ENCODE peak calls at places on chromosomes 16 and 17, in nine cellular contexts. S is NCI-H69; I is stimulated activated CD4-positive, alpha-beta T cell treated with anti-CD3 and anti-CD28 coated beads, TNF-alpha, amount 100 ng/mL, for 1 hour; J is skeletal muscle cell; F is iPS DF 19.7; K is pancreas; Q is HEK293T; O is NCI-H1105; R is progenitor cell of endocrine pancreas. N is an unnamed sample.

GRCh38 chr17:76354747-76355310 is 1.1 kb upstream of the PRPSAP1 start:
- DNase-seq in S (no peak), I (no peak), J (no peak), F (no peak), K (no peak), Q (no peak), O (no peak), R (no peak), N (no peak)

GRCh38 chr17:81509048-81509686 is 3.4 kb downstream of the ACTG1 start:
- DNase-seq in S (peak; percentile 57), I (no peak), J (no peak), F (no peak), K (no peak), Q (no peak), O (no peak), R (no peak), N (no peak)

GRCh38 chr16:6105115-6105514 is 1007.5 kb upstream of the EEF2KMT start:
- DNase-seq in S (no peak), I (no peak), J (no peak), F (no peak), K (no peak), Q (no peak), O (no peak), R (no peak), N (no peak)

GRCh38 chr17:79695293-79696158 is 35.2 kb upstream of the ENPP7 start:
- DNase-seq in S (peak; percentile 41), I (no peak), J (peak; percentile 31), F (no peak), K (no peak), Q (no peak), O (no peak), R (no peak), N (no peak)

GRCh38 chr17:8436169-8436932 is 667 bp downstream of the NDEL1 start:
- DNase-seq in S (peak; percentile 59), I (peak; percentile 17), J (no peak), F (peak; percentile 7), K (peak; percentile 66), Q (peak; percentile 64), O (peak; percentile 47), R (peak; percentile 25), N (no peak)

GRCh38 chr17:51119415-51120356 is 982 bp downstream of the SPAG9 start:
- DNase-seq in S (peak; percentile 71), I (peak; percentile 13), J (no peak), F (peak; percentile 38), K (peak; percentile 49), Q (peak; percentile 55), O (no peak), R (no peak), N (no peak)

GRCh38 chr17:43878260-43879082 is 28.9 kb downstream of the MPP2 start:
- DNase-seq in S (peak; percentile 78), I (peak; percentile 25), J (peak; percentile 75), F (no peak), K (peak; percentile 50), Q (peak; percentile 91), O (peak; percentile 22), R (peak; percentile 82), N (peak; percentile 25)

GRCh38 chr17:78322858-78323455 is 36.9 kb downstream of the SOCS3 start:
- DNase-seq in S (no peak), I (no peak), J (peak; percentile 86), F (no peak), K (no peak), Q (no peak), O (no peak), R (no peak), N (no peak)

GRCh38 chr17:16371742-16372141 is 9.1 kb upstream of the UBB start:
- DNase-seq in S (peak; percentile 30), I (no peak), J (peak; percentile 77), F (no peak), K (no peak), Q (no peak), O (no peak), R (no peak), N (no peak)

GRCh38 chr16:57588821-57589220 is 39.6 kb upstream of the ADGRG1 start:
- DNase-seq in S (no peak), I (no peak), J (no peak), F (no peak), K (no peak), Q (no peak), O (no peak), R (no peak), N (no peak)

GRCh38 chr17:45146616-45147101 is 1.6 kb upstream of the HEXIM1 start:
- DNase-seq in S (no peak), I (no peak), J (no peak), F (no peak), K (peak; percentile 53), Q (no peak), O (no peak), R (no peak), N (no peak)

GRCh38 chr16:55046513-55046912 is 115.8 kb downstream of the IRX5 start:
- DNase-seq in S (no peak), I (no peak), J (no peak), F (no peak), K (no peak), Q (no peak), O (no peak), R (no peak), N (no peak)

GRCh38 chr16:53754938-53755910 is 51.3 kb downstream of the FTO start:
- DNase-seq in S (peak; percentile 93), I (no peak), J (peak; percentile 36), F (no peak), K (peak; percentile 58), Q (no peak), O (peak; percentile 90), R (no peak), N (no peak)

GRCh38 chr17:80145076-80146075 is 1.6 kb downstream of the EIF4A3 start:
- DNase-seq in S (no peak), I (no peak), J (no peak), F (no peak), K (no peak), Q (no peak), O (no peak), R (no peak), N (no peak)

GRCh38 chr17:55237826-55238196 is 26.9 kb upstream of the HLF start:
- DNase-seq in S (no peak), I (no peak), J (no peak), F (no peak), K (no peak), Q (no peak), O (no peak), R (no peak), N (no peak)

GRCh38 chr17:71472809-71473789 is 647.7 kb upstream of the SOX9 start:
- DNase-seq in S (peak; percentile 92), I (no peak), J (peak; percentile 24), F (peak; percentile 33), K (peak; percentile 12), Q (peak; percentile 60), O (peak; percentile 14), R (no peak), N (no peak)

N was measured in NCI-H1930.